ENCODE peak calls at places on chromosome 14, in five cellular contexts. S, F, E, C and A are unnamed samples. For H3K36me3, the result is how much of the 10 kb centered on the place peaks cover.

GRCh38 chr14:30581283-30581625 is 22.3 kb downstream of the G2E3 start:
- ATAC-seq in S (no peak), F (no peak), E (no peak), C (no peak), A (no peak)

GRCh38 chr14:93050761-93051160 is 65.0 kb downstream of the ITPK1 start:
- ATAC-seq in S (no peak), F (no peak), E (no peak), C (no peak), A (no peak)

GRCh38 chr14:38208825-38209562 is 1.3 kb downstream of the SSTR1 start:
- ATAC-seq in S (peak), F (peak), E (no peak), C (no peak), A (peak)

GRCh38 chr14:34258318-34258717 is 203.7 kb downstream of the SPTSSA start:
- ATAC-seq in S (peak), F (no peak), E (no peak), C (no peak), A (no peak)

GRCh38 chr14:81406863-81407262 is 6.7 kb upstream of the STON2 start:
- ATAC-seq in S (peak), F (no peak), E (no peak), C (no peak), A (peak)

GRCh38 chr14:96205059-96205993 is 687 bp downstream of the BDKRB2 start:
- ATAC-seq in S (peak), F (peak), E (no peak), C (peak), A (peak)

GRCh38 chr14:101476931-101477553 is 84.3 kb upstream of the DIO3 start:
- ATAC-seq in S (no peak), F (peak), E (peak), C (no peak), A (no peak)

GRCh38 chr14:21231020-21231652 is 38.1 kb downstream of the HNRNPC start:
- ATAC-seq in S (no peak), F (no peak), E (no peak), C (no peak), A (no peak)

GRCh38 chr14:77369280-77369679 is 7.6 kb downstream of the TMED8 start:
- ATAC-seq in S (no peak), F (no peak), E (no peak), C (no peak), A (no peak)

GRCh38 chr14:103724116-103724515 is 8.5 kb downstream of the ZFYVE21 start:
- ATAC-seq in S (peak), F (no peak), E (peak), C (no peak), A (peak)

GRCh38 chr14:43147480-43147879 is 1359.6 kb downstream of the FSCB start:
- ATAC-seq in S (no peak), F (no peak), E (no peak), C (no peak), A (no peak)

GRCh38 chr14:60164404-60164716 is 838 bp downstream of the DHRS7 start:
- ATAC-seq in S (no peak), F (peak), E (no peak), C (peak), A (no peak)

GRCh38 chr14:36217732-36218131 is 41.2 kb upstream of the PTCSC3 start:
- ATAC-seq in S (peak), F (no peak), E (no peak), C (no peak), A (no peak)

GRCh38 chr14:21261824-21262223 is 7.4 kb downstream of the HNRNPC start:
- ATAC-seq in S (no peak), F (no peak), E (no peak), C (no peak), A (no peak)

GRCh38 chr14:70793637-70794036 is 15.7 kb downstream of the MAP3K9 start:
- ATAC-seq in S (no peak), F (no peak), E (no peak), C (no peak), A (no peak)

GRCh38 chr14:98614741-98615140 is 657.3 kb downstream of the BCL11B start:
- ATAC-seq in S (no peak), F (no peak), E (no peak), C (no peak), A (no peak)
- H3K36me3 ChIP-seq in S (under half), F (under half), E (under half), C (under half), A (under half)

GRCh38 chr14:52950898-52951729 is at the start of gene FERMT2:
- ATAC-seq in S (peak), F (peak), E (peak), C (peak), A (peak)
- TF ChIP-seq POLR2A in S (peak), F (peak), E (no peak), C (no peak), A (peak)

GRCh38 chr14:26872510-26872909 is 274.7 kb upstream of the NOVA1 start:
- ATAC-seq in S (peak), F (no peak), E (peak), C (no peak), A (peak)
- TF ChIP-seq EP300 in S (no peak), F (no peak), E (no peak), C (no peak), A (no peak)

DNA sequence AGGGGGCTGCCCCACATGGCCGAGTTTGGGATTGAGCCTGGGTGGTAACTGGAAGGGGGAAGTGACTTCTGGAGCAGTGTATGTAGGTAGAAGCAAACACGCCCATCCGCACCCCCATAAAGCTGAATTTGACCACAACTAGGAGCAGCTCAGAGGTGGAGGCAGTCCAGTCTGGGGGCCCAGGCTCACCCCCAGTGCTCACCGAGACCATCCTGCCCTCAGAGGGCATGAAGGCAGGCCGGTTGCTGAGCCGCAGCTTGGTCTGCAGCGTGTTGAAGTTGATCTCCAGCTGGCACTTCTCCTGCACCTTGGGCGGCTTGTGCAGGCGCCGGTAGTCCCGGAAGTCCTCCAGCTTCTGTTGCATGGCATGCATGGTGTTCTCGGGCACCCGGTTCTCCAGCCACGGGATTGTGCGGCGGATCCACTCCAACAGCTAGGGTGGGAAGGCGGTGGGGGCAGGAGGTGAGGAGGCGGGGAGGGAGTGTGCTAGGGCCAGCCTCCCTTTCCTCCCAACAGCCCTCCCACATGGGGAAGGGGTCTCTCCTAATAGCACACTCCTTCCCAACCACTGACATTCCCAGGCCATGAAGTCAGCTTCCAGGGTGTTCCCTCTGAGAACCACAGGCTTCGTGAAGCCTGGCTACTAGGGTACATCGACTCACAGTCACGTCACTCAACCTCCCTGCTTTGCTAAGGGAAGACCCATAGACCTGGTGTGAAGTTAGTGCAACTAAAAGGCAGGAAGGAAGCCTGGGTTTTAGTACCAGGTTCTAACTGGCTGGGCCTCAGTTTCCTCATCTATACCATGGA is 87.0 kb downstream of the ACTN1 start:
- ATAC-seq in S (no peak), F (no peak), E (no peak), C (no peak), A (no peak)
- H3K36me3 ChIP-seq in S (half or more), F (half or more), E (under half), C (under half), A (half or more)